ENCODE peak calls at places on chromosomes 4 and X, in four cellular contexts. G is H1, F is WTC11, R is K562. L is an unnamed sample.

GRCh38 chrX:2594491-2594890 is 93.7 kb upstream of the DHRSX start:
- DNase-seq in F (no peak), R (no peak), G (no peak), L (no peak)

GRCh38 chr4:122701061-122701460 is 31.4 kb upstream of the BBS12 start:
- DNase-seq in R (no peak), G (no peak), F (no peak), L (no peak)

GRCh38 chr4:17494258-17494657 is 17.6 kb downstream of the QDPR start:
- DNase-seq in R (peak; percentile 57), G (no peak), F (no peak), L (no peak)

GRCh38 chr4:2965262-2965661 is 1.9 kb downstream of the GRK4 start:
- DNase-seq in F (no peak), R (no peak), G (no peak), L (no peak)

GRCh38 chrX:119706616-119707015 is 13.6 kb upstream of the SEPTIN6 start:
- DNase-seq in F (no peak), R (no peak), G (no peak), L (no peak)

GRCh38 chr4:142314686-142315085 is 531.4 kb downstream of the INPP4B start:
- DNase-seq in R (no peak), F (no peak), G (no peak), L (no peak)

GRCh38 chrX:15410430-15410829 is 26.2 kb upstream of the VEGFD start:
- DNase-seq in F (no peak), G (no peak), R (no peak), L (no peak)

GRCh38 chr4:124641715-124642380 is 70.7 kb downstream of the ANKRD50 start:
- DNase-seq in R (no peak), F (no peak), G (no peak), L (no peak)

GRCh38 chrX:30735839-30736238 is 82.6 kb downstream of the GK start:
- DNase-seq in F (peak; percentile 64), R (peak; percentile 48), G (peak; percentile 76), L (peak; percentile 45)

GRCh38 chrX:21985332-21985777 is 44.8 kb downstream of the SMS start:
- DNase-seq in R (peak; percentile 75), F (peak; percentile 62), G (peak; percentile 68), L (peak; percentile 80)

GRCh38 chr4:53780736-53781400 is 189.6 kb upstream of the LNX1 start:
- DNase-seq in G (no peak), F (no peak), R (no peak), L (no peak)

GRCh38 chrX:11663875-11664210 is 1.9 kb downstream of the ARHGAP6 start:
- DNase-seq in R (no peak), F (peak; percentile 7), G (no peak), L (no peak)

GRCh38 chr4:40651280-40651679 is 21.6 kb upstream of the RBM47 start:
- DNase-seq in R (no peak), F (no peak), G (no peak), L (no peak)

GRCh38 chr4:187656953-187657352 is 338.6 kb upstream of the ZFP42 start:
- DNase-seq in F (no peak), R (no peak), G (no peak), L (no peak)

GRCh38 chr4:2638730-2639129 is 102.3 kb downstream of the FAM193A start:
- DNase-seq in G (no peak), R (no peak), F (no peak), L (no peak)

GRCh38 chrX:7072856-7073255 is 74.7 kb upstream of the STS start:
- DNase-seq in G (no peak), R (no peak), F (no peak), L (no peak)

GRCh38 chrX:118795528-118795927 is 28.1 kb upstream of the ZCCHC12 start:
- DNase-seq in G (no peak), R (no peak), F (no peak), L (no peak)

GRCh38 chr4:1043658-1044468 is 32.4 kb downstream of the FGFRL1 start:
- DNase-seq in F (peak; percentile 59), R (peak; percentile 94), G (peak; percentile 73), L (no peak)

GRCh38 chr4:91681544-91681943 is 622.2 kb upstream of the GRID2 start:
- DNase-seq in G (no peak), R (no peak), F (no peak), L (no peak)

GRCh38 chr4:140188975-140189374 is 35.0 kb upstream of the MAML3 start:
- DNase-seq in F (no peak), G (no peak), R (no peak), L (no peak)

DNA sequence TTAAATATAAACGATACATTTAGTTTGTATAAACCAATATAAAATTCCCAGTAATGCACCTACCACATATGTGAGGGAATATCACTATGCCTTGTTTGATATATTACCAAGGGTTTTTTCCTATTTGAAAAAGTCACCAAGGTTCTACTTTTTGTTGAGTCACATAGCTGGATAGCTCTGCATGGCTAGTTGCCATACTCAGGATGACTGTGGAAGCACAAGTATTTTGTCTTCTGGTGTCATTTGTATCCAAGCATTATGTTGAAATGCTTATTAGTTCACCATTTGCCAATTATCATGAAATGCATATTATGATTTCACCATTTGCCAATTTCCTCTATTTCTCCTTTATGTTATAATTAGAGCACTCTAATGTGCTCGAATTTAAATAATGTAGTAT is 162.7 kb upstream of the TTC29 start:
- DNase-seq in R (no peak), G (no peak), F (no peak), L (no peak)
- TF ChIP-seq TEAD4 in R (no peak), G (no peak), F (no peak), L (no peak)

DNA sequence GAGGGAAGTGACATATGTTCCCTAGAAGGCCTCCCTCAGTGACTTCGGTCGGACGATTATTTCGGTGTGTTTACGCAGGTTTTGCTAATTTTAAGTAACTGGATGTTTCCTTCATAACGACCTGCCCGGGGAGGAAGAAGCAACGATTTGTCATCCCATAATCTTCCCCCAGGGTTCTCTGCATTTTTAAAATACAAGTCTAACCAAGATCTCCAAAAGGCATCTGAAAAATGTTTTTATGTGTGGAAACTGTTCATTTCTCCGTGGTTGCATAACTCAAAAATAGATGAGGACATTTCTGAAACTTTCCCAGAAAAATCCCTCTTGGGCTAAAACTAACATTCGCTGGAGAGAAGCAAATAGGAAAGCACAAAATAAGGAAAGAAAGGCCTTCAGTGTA is 195.4 kb downstream of the SHOX start:
- DNase-seq in F (no peak), R (no peak), G (peak; percentile 10), L (no peak)
- TF ChIP-seq TEAD4 in F (no peak), R (no peak), G (no peak), L (no peak)

GRCh38 chr4:105306158-105306781 is 159.6 kb downstream of the TET2 start:
- DNase-seq in R (no peak), F (no peak), G (no peak), L (no peak)
- TF ChIP-seq TEAD4 in R (no peak), F (no peak), G (no peak), L (no peak)

GRCh38 chr4:114043116-114043515 is 63.7 kb upstream of the ARSJ start:
- DNase-seq in R (no peak), G (no peak), F (no peak), L (no peak)

GRCh38 chr4:114037981-114038380 is 58.5 kb upstream of the ARSJ start:
- DNase-seq in R (no peak), G (no peak), F (no peak), L (no peak)

GRCh38 chr4:114038762-114039392 is 59.4 kb upstream of the ARSJ start:
- DNase-seq in G (no peak), R (no peak), F (no peak), L (no peak)

GRCh38 chr4:114040319-114041116 is 61.1 kb upstream of the ARSJ start:
- DNase-seq in R (no peak), F (no peak), G (no peak), L (peak; percentile 12)

GRCh38 chr4:114041117-114041475 is 61.6 kb upstream of the ARSJ start:
- DNase-seq in G (no peak), R (no peak), F (no peak), L (no peak)
- TF ChIP-seq TEAD4 in G (no peak), R (no peak), F (no peak), L (peak; percentile 92)

L was measured in SK-N-SH.